ENCODE peak calls at places on chromosomes 12 and 14, in six cellular contexts. Q is BE2C, F is kidney, T is AG09309, X is cardiac muscle cell, G is WERI-Rb-1. D is an unnamed sample.
A peak's percentile ranks its signal among the peaks of the same experiment; 100 is the strongest.

GRCh38 chr12:106037524-106038298 is 101.0 kb downstream of the NUAK1 start:
- DNase-seq in Q (no peak), F (no peak), T (no peak), X (peak; percentile 13), G (no peak), D (no peak)

GRCh38 chr12:107761502-107761904 is 566 bp upstream of the PRDM4 start:
- DNase-seq in Q (no peak), F (no peak), T (no peak), X (peak; percentile 12), G (no peak), D (peak; percentile 32)

GRCh38 chr12:59055204-59055839 is 135.0 kb upstream of the LRIG3 start:
- DNase-seq in Q (no peak), F (no peak), T (no peak), X (peak; percentile 55), G (no peak), D (no peak)

GRCh38 chr14:104600141-104600643 is 4.4 kb downstream of the TMEM179 start:
- DNase-seq in Q (peak; percentile 83), F (peak; percentile 68), T (no peak), X (no peak), G (no peak), D (peak; percentile 70)

GRCh38 chr14:74019743-74020142 is 594 bp downstream of the BBOF1 start:
- DNase-seq in Q (no peak), F (no peak), T (peak; percentile 27), X (peak; percentile 81), G (no peak), D (no peak)

GRCh38 chr12:95959107-95959506 is 16.0 kb downstream of the AMDHD1 start:
- DNase-seq in Q (no peak), F (no peak), T (no peak), X (peak; percentile 18), G (no peak), D (peak; percentile 37)

GRCh38 chr12:6772331-6772695 is at the start of gene LAG3:
- DNase-seq in Q (no peak), F (no peak), T (no peak), X (no peak), G (no peak), D (peak; percentile 83)

GRCh38 chr12:31724597-31724996 is 4.2 kb downstream of the AMN1 start:
- DNase-seq in Q (no peak), F (no peak), T (no peak), X (no peak), G (no peak), D (no peak)

GRCh38 chr14:38839743-38840375 is 263.2 kb downstream of the SEC23A start:
- DNase-seq in Q (peak; percentile 29), F (no peak), T (no peak), X (peak; percentile 18), G (no peak), D (no peak)

GRCh38 chr14:36383674-36384421 is 63.4 kb upstream of the MBIP start:
- DNase-seq in Q (no peak), F (no peak), T (no peak), X (no peak), G (no peak), D (no peak)

GRCh38 chr12:48119078-48119833 is at the start of gene PFKM:
- DNase-seq in Q (peak; percentile 88), F (peak; percentile 90), T (peak; percentile 52), X (peak; percentile 95), G (peak; percentile 92), D (peak; percentile 90)

GRCh38 chr12:109460538-109460937 is 16.6 kb downstream of the KCTD10 start:
- DNase-seq in Q (no peak), F (peak; percentile 80), T (no peak), X (no peak), G (no peak), D (peak; percentile 38)
- H3K4me3 ChIP-seq in Q (no peak overlapping the region), F (no peak overlapping the region), T (no peak overlapping the region), X (no peak overlapping the region), G (no peak overlapping the region), D (no peak overlapping the region)

GRCh38 chr14:100410056-100410565 is 87.0 kb downstream of the SLC25A47 start:
- DNase-seq in Q (no peak), F (peak; percentile 17), T (no peak), X (peak; percentile 94), G (no peak), D (peak; percentile 74)

GRCh38 chr14:100416081-100416480 is 92.9 kb downstream of the SLC25A47 start:
- DNase-seq in Q (no peak), F (no peak), T (no peak), X (no peak), G (no peak), D (no peak)

GRCh38 chr14:100416921-100417451 is 93.8 kb downstream of the SLC25A47 start:
- DNase-seq in Q (no peak), F (no peak), T (peak; percentile 45), X (no peak), G (no peak), D (no peak)

GRCh38 chr14:100415226-100415625 is 92.1 kb downstream of the SLC25A47 start:
- DNase-seq in Q (no peak), F (no peak), T (no peak), X (no peak), G (no peak), D (no peak)

DNA sequence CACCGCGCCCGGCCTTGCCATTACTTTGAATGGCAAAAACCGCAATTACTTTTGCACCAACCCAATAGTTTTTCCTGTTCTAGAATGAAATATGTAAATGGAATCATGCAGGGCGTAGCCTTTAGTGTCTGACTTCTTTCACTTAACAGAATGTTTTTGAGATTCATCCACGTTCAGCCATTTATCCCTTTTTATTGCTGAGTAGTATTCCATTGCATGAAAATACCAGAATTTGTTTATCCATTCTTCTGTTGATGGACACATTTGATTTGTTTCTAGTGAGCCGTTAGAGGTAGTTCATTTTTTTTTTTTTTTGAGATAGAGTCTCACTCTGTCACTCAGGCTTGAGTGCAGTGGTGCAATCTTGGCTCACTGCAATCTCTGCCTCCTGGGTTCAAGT is 90.6 kb downstream of the SLC25A47 start:
- DNase-seq in Q (no peak), F (no peak), T (no peak), X (no peak), G (no peak), D (no peak)
- H3K4me3 ChIP-seq in Q (no peak overlapping the region), F (no peak overlapping the region), T (no peak overlapping the region), X (no peak overlapping the region), G (no peak overlapping the region), D (no peak overlapping the region)

GRCh38 chr12:108802666-108803036 is 54.7 kb downstream of the SSH1 start:
- DNase-seq in Q (no peak), F (no peak), T (no peak), X (peak; percentile 23), G (no peak), D (no peak)
- H3K4me3 ChIP-seq in Q (no peak overlapping the region), F (no peak overlapping the region), T (no peak overlapping the region), X (no peak overlapping the region), G (no peak overlapping the region), D (no peak overlapping the region)

GRCh38 chr14:24232645-24233537 is at the start of gene GMPR2:
- DNase-seq in Q (no peak), F (no peak), T (no peak), X (no peak), G (no peak), D (peak; percentile 66)

GRCh38 chr14:24232121-24232644 is at the start of gene NEDD8:
- DNase-seq in Q (peak; percentile 90), F (peak; percentile 98), T (peak; percentile 75), X (peak; percentile 98), G (peak; percentile 81), D (peak; percentile 92)

GRCh38 chr14:24234095-24235020 is 1.6 kb downstream of the GMPR2 start:
- DNase-seq in Q (no peak), F (no peak), T (no peak), X (no peak), G (no peak), D (no peak)

GRCh38 chr14:24231263-24232120 is 675 bp downstream of the NEDD8 start:
- DNase-seq in Q (no peak), F (no peak), T (no peak), X (no peak), G (no peak), D (peak; percentile 84)

GRCh38 chr14:24233538-24233866 is 773 bp downstream of the GMPR2 start:
- DNase-seq in Q (no peak), F (no peak), T (no peak), X (no peak), G (no peak), D (no peak)
- H3K4me3 ChIP-seq in Q (peak overlapping the region; percentile 90), F (peak overlapping the region; percentile 96), T (peak overlapping the region; percentile 66), X (peak overlapping the region; percentile 93), G (peak overlapping the region; percentile 71), D (peak overlapping the region; percentile 87)

D was measured in H7.